ENCODE peak calls at places on chromosomes 11 and 22, in ten cellular contexts. I is tibial nerve, G is HCT116, R is esophagus squamous epithelium, N is hepatocyte, O is upper lobe of right lung, W is lower lobe of right lung, V is endodermal cell, K is colonic mucosa, C is AG04450. B is an unnamed sample. For H3K9me3, the result is how much of the 10 kb centered on the place peaks cover.

GRCh38 chr11:615453-616319 is at the start of gene IRF7:
- DNase-seq in I (peak), G (peak), R (peak), N (peak), O (peak), W (peak), V (peak), K (peak), C (peak), B (peak)

GRCh38 chr11:110059706-110060430 is 33.3 kb upstream of the ZC3H12C start:
- DNase-seq in I (no peak), G (no peak), R (no peak), N (no peak), O (no peak), W (no peak), V (no peak), K (no peak), C (peak), B (no peak)

GRCh38 chr22:47772864-47773263 is 1010.4 kb downstream of the TBC1D22A start:
- DNase-seq in I (no peak), G (no peak), R (no peak), N (no peak), O (no peak), W (no peak), V (no peak), K (no peak), C (no peak), B (no peak)

GRCh38 chr22:39178206-39179111 is 26.0 kb upstream of the CBX7 start:
- DNase-seq in I (no peak), G (no peak), R (no peak), N (no peak), O (no peak), W (no peak), V (no peak), K (no peak), C (no peak), B (no peak)

GRCh38 chr11:72155751-72156150 is 20.2 kb downstream of the FOLR3 start:
- DNase-seq in I (no peak), G (no peak), R (no peak), N (no peak), O (no peak), W (no peak), V (no peak), K (no peak), C (no peak), B (no peak)

GRCh38 chr22:19635644-19636043 is 78.7 kb upstream of the SEPTIN5 start:
- DNase-seq in I (no peak), G (no peak), R (no peak), N (no peak), O (no peak), W (no peak), V (peak), K (no peak), C (no peak), B (no peak)

GRCh38 chr11:81579339-81579738 is 1154.3 kb downstream of the FAM181B start:
- DNase-seq in I (no peak), G (no peak), R (no peak), N (no peak), O (no peak), W (no peak), V (no peak), K (no peak), C (no peak), B (no peak)

GRCh38 chr22:48803993-48804810 is 1023.5 kb downstream of the BRD1 start:
- DNase-seq in I (no peak), G (no peak), R (no peak), N (no peak), O (peak), W (no peak), V (peak), K (no peak), C (no peak), B (no peak)

GRCh38 chr22:25757686-25758085 is 15.7 kb downstream of the MYO18B start:
- DNase-seq in I (no peak), G (no peak), R (no peak), N (no peak), O (no peak), W (no peak), V (no peak), K (no peak), C (no peak), B (no peak)

GRCh38 chr22:20080776-20081654 is 974 bp downstream of the DGCR8 start:
- DNase-seq in I (no peak), G (no peak), R (no peak), N (peak), O (no peak), W (peak), V (peak), K (peak), C (peak), B (peak)

GRCh38 chr11:111361874-111362273 is 17.2 kb downstream of the POU2AF1 start:
- DNase-seq in I (no peak), G (no peak), R (no peak), N (no peak), O (no peak), W (no peak), V (no peak), K (no peak), C (no peak), B (no peak)

GRCh38 chr11:77127969-77128691 is at the start of gene MYO7A:
- DNase-seq in I (no peak), G (no peak), R (no peak), N (peak), O (peak), W (no peak), V (peak), K (peak), C (no peak), B (peak)

GRCh38 chr11:130613396-130613795 is 165.0 kb downstream of the ADAMTS15 start:
- DNase-seq in I (no peak), G (no peak), R (no peak), N (no peak), O (no peak), W (no peak), V (no peak), K (no peak), C (no peak), B (no peak)

GRCh38 chr11:77821349-77821851 is 456 bp downstream of the AAMDC start:
- DNase-seq in I (no peak), G (no peak), R (no peak), N (peak), O (peak), W (no peak), V (no peak), K (peak), C (no peak), B (no peak)

GRCh38 chr11:100789500-100789899 is 102.4 kb downstream of the ARHGAP42 start:
- DNase-seq in I (no peak), G (no peak), R (no peak), N (peak), O (no peak), W (no peak), V (no peak), K (peak), C (no peak), B (no peak)

DNA sequence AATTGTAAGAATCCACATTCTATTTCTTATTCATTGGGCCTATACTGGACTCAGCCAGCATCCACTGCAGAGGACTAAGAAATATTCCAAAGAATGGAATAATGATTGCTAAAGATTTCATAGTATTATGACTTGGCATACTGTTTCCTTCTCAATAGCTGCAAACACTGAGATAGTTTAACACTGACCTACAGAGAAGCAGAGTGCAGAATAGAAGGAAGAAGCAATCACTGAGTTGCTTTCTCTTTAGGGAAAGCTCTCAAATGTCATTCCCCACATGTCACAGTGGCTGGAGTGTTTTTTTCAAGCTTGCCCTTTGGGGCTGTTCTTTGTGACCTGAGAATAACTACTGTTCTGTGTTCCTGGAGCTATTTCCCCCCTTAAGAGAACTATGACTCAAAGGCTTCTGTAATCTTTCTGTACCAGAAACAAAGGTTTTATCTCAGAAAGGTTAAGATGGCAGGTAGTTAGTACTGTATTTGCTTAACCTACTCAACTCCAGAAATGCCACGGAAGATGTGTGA is 243.6 kb upstream of the LUZP2 start:
- DNase-seq in I (no peak), G (no peak), R (no peak), N (no peak), O (no peak), W (no peak), V (no peak), K (no peak), C (no peak), B (no peak)
- H3K4me3 ChIP-seq in I (no peak), G (no peak), R (no peak), N (no peak), O (no peak), W (no peak), V (no peak), K (no peak), C (no peak), B (no peak)

DNA sequence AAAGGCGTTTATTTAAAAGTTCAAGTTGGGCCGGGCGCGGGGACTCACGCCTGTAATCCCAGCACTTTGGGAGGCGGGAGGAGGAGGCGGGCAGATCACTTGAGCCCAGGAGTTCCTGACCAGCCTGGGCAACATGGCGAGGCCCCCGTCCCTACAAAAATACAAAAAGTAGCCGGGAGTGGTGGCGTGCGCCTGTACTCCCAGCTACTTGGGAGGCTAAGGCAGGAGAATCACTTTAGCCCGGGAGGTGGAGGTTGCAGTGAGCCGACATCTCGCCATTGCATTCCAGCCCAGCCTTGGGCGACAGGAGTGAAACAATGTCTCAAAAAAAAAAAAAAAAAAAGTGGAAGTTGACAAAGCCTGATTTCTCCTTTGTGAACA is 757 bp downstream of the PTPMT1 start:
- DNase-seq in I (no peak), G (no peak), R (no peak), N (no peak), O (no peak), W (peak), V (no peak), K (no peak), C (no peak), B (no peak)
- H3K27ac ChIP-seq in I (no peak), G (peak), R (peak), N (peak), O (peak), W (peak), V (no peak), K (peak), C (peak), B (peak)

GRCh38 chr11:91978747-91979146 is 245.9 kb upstream of the FAT3 start:
- DNase-seq in I (no peak), G (no peak), R (no peak), N (no peak), O (no peak), W (no peak), V (no peak), K (no peak), C (no peak), B (no peak)

GRCh38 chr11:91984033-91984568 is 240.5 kb upstream of the FAT3 start:
- DNase-seq in I (no peak), G (no peak), R (no peak), N (no peak), O (no peak), W (no peak), V (no peak), K (no peak), C (no peak), B (no peak)

GRCh38 chr11:91981995-91982394 is 242.6 kb upstream of the FAT3 start:
- DNase-seq in I (peak), G (no peak), R (no peak), N (peak), O (no peak), W (no peak), V (no peak), K (peak), C (peak), B (no peak)

GRCh38 chr11:91979775-91980174 is 244.8 kb upstream of the FAT3 start:
- DNase-seq in I (no peak), G (no peak), R (no peak), N (no peak), O (no peak), W (no peak), V (no peak), K (no peak), C (no peak), B (no peak)
- H3K9me3 ChIP-seq in I (under half), G (under half), R (under half), N (under half), O (under half), W (under half), V (under half), K (under half), C (under half), B (under half)

DNA sequence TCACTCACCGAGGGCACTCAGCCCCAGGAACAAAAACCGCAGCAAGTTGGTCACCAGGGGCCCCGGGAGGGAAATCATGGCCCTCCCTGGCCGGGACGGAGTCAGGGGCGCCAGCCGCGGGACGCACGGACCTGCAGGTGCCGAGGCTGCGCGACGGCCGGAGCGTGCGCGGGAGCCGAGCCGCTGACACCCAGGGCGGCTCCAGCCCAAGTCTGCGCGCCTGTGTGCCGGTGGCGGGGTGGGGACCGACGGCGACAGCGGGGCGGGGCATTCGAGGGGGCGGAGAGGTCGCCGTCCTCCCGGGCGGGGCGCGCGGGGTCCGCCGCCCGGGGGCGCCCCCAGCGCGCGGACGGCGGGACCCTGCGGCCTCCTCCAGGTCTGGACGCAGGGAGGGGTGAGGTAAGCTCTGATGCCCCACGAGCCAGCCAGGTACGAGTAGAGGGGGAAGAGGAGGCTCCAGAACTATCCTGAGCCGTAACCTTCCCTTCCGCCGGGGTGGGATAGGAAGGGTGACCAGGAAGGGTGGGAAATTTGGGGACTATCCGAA is at the start of gene ESAM:
- DNase-seq in I (no peak), G (no peak), R (no peak), N (peak), O (peak), W (peak), V (peak), K (peak), C (no peak), B (no peak)
- H3K4me3 ChIP-seq in I (peak), G (peak), R (peak), N (peak), O (peak), W (peak), V (peak), K (peak), C (peak), B (peak)

DNA sequence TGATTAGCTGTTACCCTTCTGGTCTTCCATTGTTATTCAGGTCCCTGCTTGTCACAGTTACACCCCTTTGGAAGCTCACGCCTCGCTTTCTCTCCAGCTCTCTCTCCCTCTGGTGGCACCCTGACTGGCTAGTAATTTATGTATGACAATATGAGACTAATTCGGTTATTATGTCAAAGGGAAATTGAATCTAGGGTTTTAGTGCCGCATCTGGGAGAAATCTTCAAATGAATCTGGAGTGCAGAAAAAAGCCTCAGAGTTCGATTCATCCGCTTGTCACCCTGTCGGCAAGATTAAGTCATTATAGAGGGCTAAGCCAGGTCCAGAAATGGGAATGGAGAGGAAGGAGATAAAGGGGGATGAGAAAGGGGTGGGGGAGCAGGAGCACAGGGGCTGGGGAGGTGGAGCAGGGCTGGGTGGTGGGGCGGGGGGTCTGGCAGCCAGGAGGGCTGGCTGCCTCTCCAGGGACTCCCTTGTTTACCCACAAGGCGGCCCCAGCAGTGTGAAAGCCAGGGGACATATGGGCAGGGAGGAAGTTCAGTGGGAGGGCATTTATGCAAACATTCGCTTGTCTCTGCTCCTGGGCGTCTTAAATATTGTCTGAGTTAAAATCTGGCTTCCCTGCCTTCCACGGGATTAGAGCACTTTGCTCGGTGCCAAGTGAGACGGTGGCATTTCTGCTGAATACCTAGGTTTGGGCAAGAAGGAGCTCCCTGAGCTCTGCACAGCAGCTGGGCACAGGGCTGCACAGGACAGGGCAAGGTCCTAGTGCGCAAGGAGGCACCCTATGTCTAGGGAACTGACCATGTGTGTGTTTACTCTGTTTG is 179.1 kb upstream of the NECTIN1 start:
- DNase-seq in I (no peak), G (no peak), R (no peak), N (no peak), O (no peak), W (no peak), V (peak), K (peak), C (no peak), B (no peak)
- H3K27ac ChIP-seq in I (no peak), G (no peak), R (peak), N (peak), O (no peak), W (no peak), V (peak), K (peak), C (no peak), B (no peak)

DNA sequence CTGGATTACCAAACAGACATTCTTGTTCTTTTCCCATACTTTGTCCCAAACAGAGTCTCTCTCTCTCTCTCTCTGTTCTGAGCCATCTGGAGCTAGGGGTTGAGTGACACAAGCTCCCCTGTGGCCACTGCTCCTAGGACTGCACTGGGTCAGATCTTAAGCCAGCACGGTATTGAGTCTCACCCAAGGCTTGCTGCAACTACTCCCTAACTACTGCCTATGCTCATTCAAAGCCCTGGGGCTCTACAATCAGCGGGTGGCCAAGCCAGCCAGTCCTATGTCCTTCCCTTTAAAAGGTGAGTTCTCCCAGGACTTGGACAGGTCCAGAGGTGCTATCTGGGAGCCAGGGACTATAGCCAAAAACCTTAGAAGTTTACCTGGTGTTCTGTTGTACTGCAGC is 385.6 kb downstream of the CNTN5 start:
- DNase-seq in I (no peak), G (no peak), R (no peak), N (no peak), O (no peak), W (no peak), V (no peak), K (no peak), C (no peak), B (no peak)
- H3K9me3 ChIP-seq in I (under half), G (under half), R (under half), N (under half), O (under half), W (under half), V (under half), K (under half), C (under half), B (under half)

DNA sequence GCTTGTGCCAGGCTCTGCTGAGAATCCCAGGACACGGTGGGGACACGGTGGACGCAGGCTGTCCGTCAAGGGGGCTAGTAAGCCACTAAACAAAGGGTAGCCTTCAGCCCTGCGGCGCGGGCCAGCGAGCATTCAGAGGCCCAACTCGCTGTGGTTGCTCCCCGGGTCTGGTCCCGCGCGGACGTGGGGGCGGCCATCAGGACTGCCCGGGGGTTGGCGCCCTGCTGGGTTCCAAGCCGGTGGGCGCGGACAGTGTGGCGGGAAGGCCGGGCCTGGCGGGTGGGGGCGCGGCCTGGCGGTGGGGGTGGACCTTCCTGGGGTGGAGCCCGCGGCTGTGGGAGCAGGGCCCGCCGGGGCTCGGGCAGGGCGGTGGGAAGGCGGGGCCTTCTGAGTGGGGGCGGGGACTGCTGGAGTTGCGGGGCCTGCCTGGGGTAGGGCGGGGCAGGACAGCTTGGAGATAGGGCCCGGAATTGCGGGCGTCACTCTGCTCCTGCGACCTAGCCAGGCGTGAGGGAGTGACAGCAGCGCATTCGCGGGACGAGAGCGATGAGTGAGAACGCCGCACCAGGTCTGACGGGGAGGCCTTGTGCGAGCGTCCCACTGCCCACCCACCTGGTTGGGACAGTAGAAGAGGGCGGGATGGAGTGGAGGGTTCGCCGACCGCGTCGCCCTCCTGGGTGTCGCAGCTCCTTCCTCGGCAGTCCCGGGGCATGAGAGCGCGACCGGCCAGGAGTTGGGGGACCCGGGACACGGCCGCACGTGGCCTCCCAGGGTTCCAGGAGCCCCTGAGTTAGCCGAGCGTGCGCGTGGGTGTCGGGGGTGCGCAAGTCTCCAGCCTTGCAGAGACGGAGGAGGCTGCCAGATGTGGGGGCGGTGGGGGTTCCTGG is at the start of gene SERHL2:
- DNase-seq in I (peak), G (no peak), R (no peak), N (peak), O (peak), W (peak), V (peak), K (peak), C (peak), B (peak)
- H3K4me3 ChIP-seq in I (peak), G (no peak), R (peak), N (peak), O (peak), W (peak), V (peak), K (peak), C (peak), B (peak)

B was measured in SJCRH30.